ENCODE peak calls at places on chromosomes 11 and 22, in six cellular contexts. One of them, this sample, is unnamed.

GRCh38 chr22:46439576-46440465 is 97.6 kb downstream of the CELSR1 start:
- DNase-seq in fibroblast of mammary gland: no peak
- DNase-seq in psoas muscle: no peak
- DNase-seq in endothelial cell: no peak
- DNase-seq in kidney epithelial cell: no peak
- DNase-seq in foreskin keratinocyte: no peak
- DNase-seq in this sample: no peak

GRCh38 chr11:78465169-78465942 is 47.7 kb upstream of the GAB2 start:
- DNase-seq in fibroblast of mammary gland: no peak
- DNase-seq in kidney epithelial cell: no peak
- DNase-seq in psoas muscle: peak
- DNase-seq in foreskin keratinocyte: no peak
- DNase-seq in endothelial cell: no peak
- DNase-seq in this sample: no peak

GRCh38 chr22:37176464-37177061 is 11.5 kb downstream of the C1QTNF6 start:
- DNase-seq in psoas muscle: peak
- DNase-seq in fibroblast of mammary gland: peak
- DNase-seq in foreskin keratinocyte: no peak
- DNase-seq in kidney epithelial cell: no peak
- DNase-seq in endothelial cell: no peak
- DNase-seq in this sample: no peak

GRCh38 chr11:70128435-70128906 is 50.4 kb downstream of the ANO1 start:
- DNase-seq in foreskin keratinocyte: no peak
- DNase-seq in fibroblast of mammary gland: no peak
- DNase-seq in kidney epithelial cell: no peak
- DNase-seq in endothelial cell: no peak
- DNase-seq in psoas muscle: no peak
- DNase-seq in this sample: no peak

GRCh38 chr11:19935507-19935906 is 222.9 kb downstream of the NAV2 start:
- DNase-seq in psoas muscle: no peak
- DNase-seq in foreskin keratinocyte: peak
- DNase-seq in endothelial cell: no peak
- DNase-seq in kidney epithelial cell: no peak
- DNase-seq in fibroblast of mammary gland: peak
- DNase-seq in this sample: no peak

GRCh38 chr11:58471892-58472291 is 29.9 kb upstream of the OR5B12 start:
- DNase-seq in kidney epithelial cell: no peak
- DNase-seq in psoas muscle: no peak
- DNase-seq in fibroblast of mammary gland: no peak
- DNase-seq in foreskin keratinocyte: no peak
- DNase-seq in endothelial cell: no peak
- DNase-seq in this sample: no peak

GRCh38 chr11:64035581-64035980 is at the start of gene FLRT1:
- DNase-seq in kidney epithelial cell: no peak
- DNase-seq in foreskin keratinocyte: no peak
- DNase-seq in fibroblast of mammary gland: no peak
- DNase-seq in endothelial cell: no peak
- DNase-seq in psoas muscle: no peak
- DNase-seq in this sample: no peak

GRCh38 chr11:74697722-74698121 is 33.5 kb downstream of the CHRDL2 start:
- DNase-seq in foreskin keratinocyte: no peak
- DNase-seq in psoas muscle: no peak
- DNase-seq in kidney epithelial cell: no peak
- DNase-seq in endothelial cell: no peak
- DNase-seq in fibroblast of mammary gland: no peak
- DNase-seq in this sample: no peak

GRCh38 chr11:57527056-57527631 is 3.4 kb downstream of the TIMM10 start:
- DNase-seq in foreskin keratinocyte: peak
- DNase-seq in kidney epithelial cell: no peak
- DNase-seq in fibroblast of mammary gland: peak
- DNase-seq in psoas muscle: peak
- DNase-seq in endothelial cell: peak
- DNase-seq in this sample: peak

GRCh38 chr22:42343136-42343484 is 72.7 kb upstream of the TCF20 start:
- DNase-seq in fibroblast of mammary gland: no peak
- DNase-seq in psoas muscle: no peak
- DNase-seq in endothelial cell: no peak
- DNase-seq in foreskin keratinocyte: no peak
- DNase-seq in kidney epithelial cell: no peak
- DNase-seq in this sample: no peak

GRCh38 chr11:75654314-75654713 is 14.5 kb downstream of the MAP6 start:
- DNase-seq in fibroblast of mammary gland: peak
- DNase-seq in psoas muscle: no peak
- DNase-seq in kidney epithelial cell: peak
- DNase-seq in foreskin keratinocyte: peak
- DNase-seq in endothelial cell: no peak
- DNase-seq in this sample: no peak

GRCh38 chr11:117528061-117528780 is 200.6 kb downstream of the CEP164 start:
- DNase-seq in psoas muscle: no peak
- DNase-seq in kidney epithelial cell: no peak
- DNase-seq in foreskin keratinocyte: peak
- DNase-seq in fibroblast of mammary gland: no peak
- DNase-seq in endothelial cell: no peak
- DNase-seq in this sample: no peak

GRCh38 chr11:111823131-111823530 is 48.2 kb downstream of the ALG9 start:
- DNase-seq in kidney epithelial cell: no peak
- DNase-seq in foreskin keratinocyte: no peak
- DNase-seq in endothelial cell: no peak
- DNase-seq in fibroblast of mammary gland: no peak
- DNase-seq in psoas muscle: no peak
- DNase-seq in this sample: no peak

GRCh38 chr11:111815489-111815888 is 49.3 kb upstream of the PPP2R1B start:
- DNase-seq in endothelial cell: no peak
- DNase-seq in psoas muscle: no peak
- DNase-seq in fibroblast of mammary gland: no peak
- DNase-seq in kidney epithelial cell: no peak
- DNase-seq in foreskin keratinocyte: no peak
- DNase-seq in this sample: no peak

GRCh38 chr11:111823629-111824028 is 47.8 kb downstream of the ALG9 start:
- DNase-seq in endothelial cell: no peak
- DNase-seq in foreskin keratinocyte: no peak
- DNase-seq in kidney epithelial cell: no peak
- DNase-seq in psoas muscle: no peak
- DNase-seq in fibroblast of mammary gland: no peak
- DNase-seq in this sample: no peak

GRCh38 chr11:111819161-111820058 is 52.0 kb downstream of the ALG9 start:
- DNase-seq in kidney epithelial cell: no peak
- DNase-seq in endothelial cell: no peak
- DNase-seq in foreskin keratinocyte: no peak
- DNase-seq in fibroblast of mammary gland: peak
- DNase-seq in psoas muscle: peak
- DNase-seq in this sample: no peak

DNA sequence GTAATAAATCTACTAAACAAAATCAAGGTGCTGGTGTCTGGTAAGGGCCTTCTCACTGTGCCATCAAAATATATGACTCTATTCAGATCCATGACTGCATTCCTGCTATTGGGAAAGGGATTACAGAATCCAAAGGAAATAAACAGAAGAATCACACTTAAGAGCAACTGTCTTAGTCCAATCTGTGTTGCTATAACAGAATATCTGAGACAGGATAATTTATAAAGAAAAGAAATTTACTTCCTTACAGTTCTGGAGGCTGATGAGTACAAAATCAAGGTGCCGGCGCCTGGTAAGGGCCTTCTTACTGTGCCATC is 51.4 kb downstream of the ALG9 start:
- DNase-seq in kidney epithelial cell: no peak
- DNase-seq in psoas muscle: no peak
- DNase-seq in foreskin keratinocyte: no peak
- DNase-seq in endothelial cell: no peak
- DNase-seq in fibroblast of mammary gland: peak
- DNase-seq in this sample: no peak
- TF ChIP-seq CTCF in kidney epithelial cell: no peak
- TF ChIP-seq CTCF in psoas muscle: no peak
- TF ChIP-seq CTCF in foreskin keratinocyte: no peak
- TF ChIP-seq CTCF in endothelial cell: no peak
- TF ChIP-seq CTCF in fibroblast of mammary gland: no peak
- TF ChIP-seq CTCF in this sample: no peak

GRCh38 chr22:45285431-45286058 is 796 bp downstream of the UPK3A start:
- DNase-seq in psoas muscle: no peak
- DNase-seq in fibroblast of mammary gland: no peak
- DNase-seq in foreskin keratinocyte: no peak
- DNase-seq in endothelial cell: no peak
- DNase-seq in kidney epithelial cell: no peak
- DNase-seq in this sample: peak
- TF ChIP-seq CTCF in psoas muscle: no peak
- TF ChIP-seq CTCF in fibroblast of mammary gland: no peak
- TF ChIP-seq CTCF in foreskin keratinocyte: no peak
- TF ChIP-seq CTCF in endothelial cell: no peak
- TF ChIP-seq CTCF in kidney epithelial cell: no peak
- TF ChIP-seq CTCF in this sample: no peak

GRCh38 chr11:1226981-1227550 is 4.2 kb downstream of the MUC5B start:
- DNase-seq in foreskin keratinocyte: no peak
- DNase-seq in fibroblast of mammary gland: no peak
- DNase-seq in kidney epithelial cell: no peak
- DNase-seq in psoas muscle: peak
- DNase-seq in endothelial cell: peak
- DNase-seq in this sample: no peak
- TF ChIP-seq CTCF in foreskin keratinocyte: no peak
- TF ChIP-seq CTCF in fibroblast of mammary gland: no peak
- TF ChIP-seq CTCF in kidney epithelial cell: peak
- TF ChIP-seq CTCF in psoas muscle: no peak
- TF ChIP-seq CTCF in endothelial cell: peak
- TF ChIP-seq CTCF in this sample: peak

DNA sequence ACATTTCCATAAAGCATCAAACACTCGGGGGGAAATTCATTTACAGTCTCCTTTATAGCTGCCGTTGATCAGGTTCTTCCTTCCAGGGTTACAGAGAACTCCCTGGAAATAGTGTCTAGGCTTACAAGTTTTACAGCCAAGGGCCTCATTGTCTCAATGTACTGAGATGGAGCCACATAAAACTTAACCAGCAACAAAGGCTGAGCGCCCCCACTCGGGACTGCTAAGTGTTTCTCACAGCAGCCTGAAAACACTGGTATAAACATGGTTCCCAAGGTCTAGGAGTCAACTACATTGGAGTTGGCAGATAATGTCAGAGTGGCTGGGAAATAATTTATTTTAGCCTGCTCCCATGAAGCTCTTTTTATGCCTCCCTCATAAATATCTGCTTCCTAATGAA is 686.2 kb downstream of the OPCML start:
- DNase-seq in kidney epithelial cell: no peak
- DNase-seq in endothelial cell: no peak
- DNase-seq in foreskin keratinocyte: no peak
- DNase-seq in psoas muscle: no peak
- DNase-seq in fibroblast of mammary gland: no peak
- DNase-seq in this sample: no peak
- TF ChIP-seq CTCF in kidney epithelial cell: no peak
- TF ChIP-seq CTCF in endothelial cell: no peak
- TF ChIP-seq CTCF in foreskin keratinocyte: no peak
- TF ChIP-seq CTCF in psoas muscle: no peak
- TF ChIP-seq CTCF in fibroblast of mammary gland: no peak
- TF ChIP-seq CTCF in this sample: no peak

GRCh38 chr11:130624946-130625345 is 176.5 kb downstream of the ADAMTS15 start:
- DNase-seq in psoas muscle: no peak
- DNase-seq in kidney epithelial cell: no peak
- DNase-seq in endothelial cell: no peak
- DNase-seq in fibroblast of mammary gland: no peak
- DNase-seq in foreskin keratinocyte: no peak
- DNase-seq in this sample: no peak

GRCh38 chr11:130622126-130622525 is 173.7 kb downstream of the ADAMTS15 start:
- DNase-seq in fibroblast of mammary gland: peak
- DNase-seq in psoas muscle: no peak
- DNase-seq in foreskin keratinocyte: no peak
- DNase-seq in endothelial cell: no peak
- DNase-seq in kidney epithelial cell: no peak
- DNase-seq in this sample: no peak

GRCh38 chr11:130625907-130626306 is 177.5 kb downstream of the ADAMTS15 start:
- DNase-seq in endothelial cell: no peak
- DNase-seq in fibroblast of mammary gland: no peak
- DNase-seq in psoas muscle: no peak
- DNase-seq in kidney epithelial cell: no peak
- DNase-seq in foreskin keratinocyte: no peak
- DNase-seq in this sample: no peak

GRCh38 chr11:130620566-130620965 is 172.1 kb downstream of the ADAMTS15 start:
- DNase-seq in endothelial cell: no peak
- DNase-seq in foreskin keratinocyte: no peak
- DNase-seq in kidney epithelial cell: no peak
- DNase-seq in fibroblast of mammary gland: no peak
- DNase-seq in psoas muscle: no peak
- DNase-seq in this sample: no peak

DNA sequence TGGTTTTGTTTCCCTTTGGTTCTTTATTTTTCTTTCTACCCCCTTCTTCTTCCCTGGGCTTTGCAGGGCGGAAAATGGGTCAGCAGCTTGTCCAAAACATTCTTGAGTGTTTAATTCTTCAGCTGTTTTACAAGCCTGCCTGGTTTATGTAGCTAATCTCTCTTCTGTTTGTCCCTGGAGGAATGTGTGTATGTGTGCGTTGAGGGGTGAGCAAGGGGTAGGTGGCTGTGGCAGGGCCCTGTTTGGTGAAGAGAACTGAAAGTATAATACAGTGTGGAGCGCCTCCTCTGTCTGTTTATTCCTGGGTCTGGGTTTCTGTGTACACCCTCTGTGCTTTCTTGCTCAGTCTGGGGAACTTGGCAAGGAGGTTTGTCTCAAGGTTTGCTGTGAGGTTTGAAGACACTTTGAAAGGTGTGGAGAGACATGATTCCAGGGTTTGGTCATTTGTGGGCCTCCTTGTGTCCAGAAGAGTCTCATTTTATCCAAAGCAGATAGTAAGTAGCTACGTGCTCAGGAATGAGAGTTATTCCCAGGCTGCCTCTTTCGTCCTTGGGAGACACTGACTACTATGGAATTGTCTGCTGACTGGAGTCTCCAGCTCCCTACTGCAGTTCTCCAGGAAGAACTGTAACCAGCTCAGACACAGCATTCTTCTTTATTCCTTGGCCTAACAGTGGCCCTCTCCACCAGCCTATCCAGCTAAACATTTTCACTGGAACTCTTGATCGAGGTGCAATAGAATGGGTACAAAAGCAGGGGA is 175.6 kb downstream of the ADAMTS15 start:
- DNase-seq in psoas muscle: no peak
- DNase-seq in fibroblast of mammary gland: no peak
- DNase-seq in foreskin keratinocyte: no peak
- DNase-seq in kidney epithelial cell: no peak
- DNase-seq in endothelial cell: no peak
- DNase-seq in this sample: no peak
- TF ChIP-seq CTCF in psoas muscle: no peak
- TF ChIP-seq CTCF in fibroblast of mammary gland: no peak
- TF ChIP-seq CTCF in foreskin keratinocyte: no peak
- TF ChIP-seq CTCF in kidney epithelial cell: no peak
- TF ChIP-seq CTCF in endothelial cell: no peak
- TF ChIP-seq CTCF in this sample: no peak